ENCODE peak calls at places on chromosomes 5 and 9, in four cellular contexts. O, W, Q and C are unnamed samples.

GRCh38 chr5:1171340-1171941 is 30.0 kb upstream of the SLC6A19 start:
- DNase-seq in W (peak; percentile 42), Q (no peak), O (no peak), C (no peak)

GRCh38 chr9:118767571-118767970 is 601.7 kb downstream of the BRINP1 start:
- DNase-seq in O (no peak), W (no peak), Q (no peak), C (no peak)

GRCh38 chr9:129757045-129757444 is 4.2 kb upstream of the PTGES start:
- DNase-seq in Q (no peak), W (no peak), O (no peak), C (no peak)

GRCh38 chr5:16934669-16935068 is 1.4 kb downstream of the MYO10 start:
- DNase-seq in Q (no peak), O (no peak), W (no peak), C (no peak)

GRCh38 chr5:138972836-138973235 is 97.7 kb upstream of the LRRTM2 start:
- DNase-seq in O (no peak), W (no peak), Q (no peak), C (no peak)

GRCh38 chr5:25458628-25459027 is 813.9 kb upstream of the CDH10 start:
- DNase-seq in Q (no peak), O (no peak), W (no peak), C (no peak)

GRCh38 chr5:169668732-169669131 is 31.7 kb downstream of the DOCK2 start:
- DNase-seq in O (no peak), Q (no peak), W (no peak), C (no peak)

GRCh38 chr5:91464886-91465646 is 81.9 kb upstream of the ARRDC3 start:
- DNase-seq in Q (no peak), O (no peak), W (no peak), C (no peak)

GRCh38 chr9:116546711-116547581 is 140.2 kb upstream of the TRIM32 start:
- DNase-seq in Q (no peak), O (no peak), W (no peak), C (no peak)

GRCh38 chr5:78824826-78825225 is 160.3 kb downstream of the ARSB start:
- DNase-seq in Q (no peak), O (no peak), W (no peak), C (peak; percentile 30)

GRCh38 chr5:40683351-40683750 is 3.6 kb downstream of the PTGER4 start:
- DNase-seq in W (no peak), Q (no peak), O (no peak), C (no peak)
- H3K4me3 ChIP-seq in W (peak overlapping the region; percentile 96), Q (peak overlapping the region; percentile 95), O (no peak overlapping the region), C (peak overlapping the region; percentile 87)

DNA sequence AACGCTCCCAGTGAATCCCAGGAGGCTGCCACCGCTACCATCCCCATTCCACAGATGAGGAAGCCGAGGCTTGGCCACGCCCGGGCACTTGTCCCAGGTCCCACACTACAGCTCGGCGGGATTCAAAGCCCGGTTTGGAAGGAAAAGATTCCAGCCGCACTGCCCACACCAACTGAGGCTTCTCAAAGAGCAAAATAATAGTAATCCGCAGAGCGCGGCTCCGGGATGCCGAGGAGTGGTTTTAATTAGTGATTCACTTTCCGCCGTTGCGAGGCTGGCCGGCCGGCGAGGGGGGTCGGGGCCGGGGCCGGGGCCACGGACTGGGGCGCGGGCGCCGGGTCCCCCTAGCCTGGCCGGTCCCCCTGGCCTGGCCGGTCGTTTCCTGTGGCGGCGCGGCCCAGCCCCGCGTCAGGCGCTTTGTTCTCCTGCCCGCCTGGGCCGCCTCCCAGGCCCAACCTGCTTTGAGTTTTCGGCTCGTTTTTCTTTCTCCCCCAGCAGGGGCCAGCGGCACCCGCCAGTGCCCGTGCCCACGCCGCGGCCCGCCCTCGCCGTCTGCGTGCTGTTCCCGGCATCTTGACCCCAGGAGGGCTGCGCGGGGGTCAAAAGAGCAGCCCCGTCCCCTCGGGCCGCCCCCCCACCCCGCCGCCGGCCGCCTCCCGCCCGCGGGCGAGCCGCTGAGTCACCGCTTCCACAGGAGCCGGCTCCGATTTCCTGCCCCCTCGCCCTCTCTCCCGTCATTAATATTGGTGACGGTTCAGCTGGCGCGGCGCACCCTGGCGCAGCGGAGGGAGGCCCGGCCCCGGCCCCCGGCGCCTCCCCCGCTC is 31.2 kb downstream of the FGF18 start:
- DNase-seq in O (peak; percentile 49), Q (no peak), W (no peak), C (no peak)
- H3K4me3 ChIP-seq in O (peak overlapping the region; percentile 26), Q (no peak overlapping the region), W (no peak overlapping the region), C (no peak overlapping the region)

DNA sequence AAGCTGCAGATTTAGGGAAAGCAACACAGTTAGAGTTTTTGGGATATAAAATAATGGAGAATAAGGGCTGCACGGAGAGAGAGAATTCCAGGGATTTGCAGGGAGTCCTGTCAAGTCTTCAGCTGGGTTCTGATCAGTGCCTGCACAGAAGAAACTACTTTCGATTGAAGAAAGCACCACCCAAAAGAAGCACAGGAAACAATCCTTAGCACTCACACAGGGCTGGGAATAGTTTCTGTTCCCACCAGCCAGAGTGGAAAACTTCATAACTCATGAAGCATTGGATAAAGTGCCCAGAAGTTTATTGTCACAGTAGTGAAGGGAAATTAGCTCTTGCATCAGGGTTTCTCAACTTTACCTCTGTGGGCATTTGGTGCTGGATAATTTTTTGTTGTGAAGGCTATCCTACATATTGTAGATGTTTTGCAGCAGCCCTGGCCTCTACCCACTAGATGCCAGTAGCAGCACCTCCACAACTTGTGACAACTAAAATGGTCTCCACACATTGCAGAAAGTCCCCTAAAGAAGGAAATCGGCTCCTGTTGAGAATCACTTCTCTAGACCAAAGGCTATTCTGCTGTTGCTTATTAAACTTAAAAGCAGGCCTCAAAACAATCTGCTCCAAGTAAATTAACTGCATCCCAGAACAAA is 71.0 kb upstream of the FAM120A start:
- DNase-seq in O (no peak), W (no peak), Q (no peak), C (no peak)
- H3K4me3 ChIP-seq in O (no peak overlapping the region), W (no peak overlapping the region), Q (no peak overlapping the region), C (no peak overlapping the region)

GRCh38 chr9:14992025-14992424 is 81.8 kb upstream of the FREM1 start:
- DNase-seq in Q (peak; percentile 45), O (no peak), W (no peak), C (no peak)
- H3K4me3 ChIP-seq in Q (peak overlapping the region; percentile 30), O (peak overlapping the region; percentile 67), W (peak overlapping the region; percentile 67), C (peak overlapping the region; percentile 11)

GRCh38 chr9:74500584-74500924 is 3.4 kb downstream of the RORB start:
- DNase-seq in O (no peak), Q (no peak), W (no peak), C (no peak)
- H3K4me3 ChIP-seq in O (no peak overlapping the region), Q (no peak overlapping the region), W (no peak overlapping the region), C (no peak overlapping the region)

GRCh38 chr9:16312116-16312515 is 558.4 kb downstream of the BNC2 start:
- DNase-seq in Q (no peak), O (no peak), W (no peak), C (no peak)

GRCh38 chr9:16315720-16316119 is 554.8 kb downstream of the BNC2 start:
- DNase-seq in W (no peak), Q (no peak), O (peak; percentile 27), C (no peak)

GRCh38 chr9:16310288-16311145 is 560.0 kb downstream of the BNC2 start:
- DNase-seq in W (no peak), O (no peak), Q (no peak), C (no peak)

GRCh38 chr9:16314476-16314875 is 556.0 kb downstream of the BNC2 start:
- DNase-seq in O (no peak), W (no peak), Q (no peak), C (no peak)

DNA sequence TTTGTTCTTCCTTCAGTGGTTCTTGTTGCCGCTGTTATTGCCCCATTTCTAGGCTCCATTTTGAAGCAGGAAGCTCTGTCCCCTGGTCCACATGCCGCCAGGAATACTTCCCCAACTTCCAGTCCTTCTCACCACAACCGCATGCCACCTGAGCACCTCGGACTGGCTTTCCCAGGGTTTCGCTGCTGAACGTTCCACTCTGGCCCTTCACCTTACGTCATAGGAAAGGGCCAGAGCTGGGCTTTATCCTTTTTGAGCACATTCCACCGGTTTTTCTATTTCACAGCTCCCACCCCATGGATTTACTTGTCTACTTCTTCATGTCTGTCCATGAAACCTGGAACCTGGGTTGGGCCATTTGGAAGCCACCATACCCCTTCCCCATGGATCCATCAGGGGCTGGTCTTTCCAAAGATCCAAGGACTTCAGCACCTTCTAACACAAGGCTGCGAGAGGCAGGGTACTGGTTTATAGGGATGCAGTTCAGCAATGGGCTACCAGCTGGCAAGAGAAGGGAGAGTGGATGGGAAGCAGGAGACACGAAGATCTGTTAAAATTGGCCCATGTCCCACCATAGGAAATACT is 557.4 kb downstream of the BNC2 start:
- DNase-seq in W (no peak), Q (no peak), O (no peak), C (no peak)
- H3K4me3 ChIP-seq in W (no peak overlapping the region), Q (no peak overlapping the region), O (no peak overlapping the region), C (no peak overlapping the region)

GRCh38 chr5:115840825-115841224 is 540 bp downstream of the ATG12 start:
- DNase-seq in W (no peak), O (no peak), Q (no peak), C (no peak)

GRCh38 chr5:115841382-115842088 is at the start of the genes AP3S1 and ATG12:
- DNase-seq in W (peak; percentile 94), O (peak; percentile 64), Q (peak; percentile 92), C (peak; percentile 92)

GRCh38 chr5:115842089-115842881 is 550 bp downstream of the AP3S1 start:
- DNase-seq in Q (no peak), O (no peak), W (no peak), C (no peak)

GRCh38 chr5:115835481-115835880 is 5.9 kb downstream of the ATG12 start:
- DNase-seq in Q (no peak), O (no peak), W (no peak), C (no peak)

GRCh38 chr5:115838885-115839518 is 2.4 kb downstream of the ATG12 start:
- DNase-seq in O (no peak), W (peak; percentile 61), Q (peak; percentile 72), C (peak; percentile 71)
- H3K4me3 ChIP-seq in O (no peak overlapping the region), W (peak overlapping the region; percentile 22), Q (no peak overlapping the region), C (no peak overlapping the region)

GRCh38 chr5:132825165-132825823 is 5.2 kb downstream of the SHROOM1 start:
- DNase-seq in O (no peak), W (no peak), Q (no peak), C (no peak)
- H3K4me3 ChIP-seq in O (no peak overlapping the region), W (no peak overlapping the region), Q (no peak overlapping the region), C (no peak overlapping the region)